ENCODE peak calls at places on chromosomes 2 and 18, in four cellular contexts. T is GM12878, F is NB4, P is left lung. B is an unnamed sample.

GRCh38 chr2:215171151-215171550 is 32.7 kb upstream of the ABCA12 start:
- DNase-seq in T (peak), F (peak), P (no peak), B (no peak)

GRCh38 chr2:10536569-10537133 is 88.5 kb upstream of the ODC1 start:
- DNase-seq in T (no peak), F (peak), P (no peak), B (no peak)

GRCh38 chr2:37720533-37721218 is 49.2 kb upstream of the CDC42EP3 start:
- DNase-seq in T (no peak), F (peak), P (no peak), B (no peak)

GRCh38 chr2:56100791-56101312 is 82.9 kb upstream of the CCDC85A start:
- DNase-seq in T (no peak), F (no peak), P (no peak), B (no peak)

GRCh38 chr18:61949946-61950345 is 57.1 kb upstream of the RNF152 start:
- DNase-seq in T (no peak), F (no peak), P (no peak), B (peak)

GRCh38 chr2:133591164-133591563 is 22.9 kb upstream of the NCKAP5 start:
- DNase-seq in T (no peak), F (no peak), P (no peak), B (peak)

GRCh38 chr2:148965596-148966431 is 72.7 kb upstream of the LYPD6B start:
- DNase-seq in T (peak), F (peak), P (no peak), B (no peak)

GRCh38 chr2:127235082-127235702 is 15.1 kb upstream of the CYP27C1 start:
- DNase-seq in T (no peak), F (no peak), P (no peak), B (no peak)

GRCh38 chr2:120934221-120934639 is 198.6 kb downstream of the GLI2 start:
- DNase-seq in T (no peak), F (no peak), P (no peak), B (no peak)

GRCh38 chr2:239806276-239806675 is 218.9 kb downstream of the NDUFA10 start:
- DNase-seq in T (no peak), F (no peak), P (no peak), B (no peak)